ENCODE peak calls at places on chromosomes 2 and 18, in five cellular contexts. E, X, Z, J and O are unnamed samples.

GRCh38 chr18:62450546-62451395 is 72.1 kb upstream of the ZCCHC2 start:
- DNase-seq in E (peak), X (peak), Z (peak), J (no peak), O (peak)

GRCh38 chr2:14569294-14569693 is 63.2 kb upstream of the LRATD1 start:
- DNase-seq in E (no peak), X (peak), Z (no peak), J (no peak), O (no peak)

GRCh38 chr2:43890855-43891254 is 52.1 kb downstream of the ABCG8 start:
- DNase-seq in E (peak), X (peak), Z (peak), J (no peak), O (peak)

GRCh38 chr2:121187922-121188411 is 97.0 kb downstream of the TFCP2L1 start:
- DNase-seq in E (no peak), X (no peak), Z (no peak), J (no peak), O (no peak)

GRCh38 chr2:157414050-157414449 is 29.8 kb downstream of the CYTIP start:
- DNase-seq in E (no peak), X (no peak), Z (no peak), J (no peak), O (no peak)

GRCh38 chr2:144330951-144331651 is 188.8 kb downstream of the ZEB2 start:
- DNase-seq in E (peak), X (peak), Z (peak), J (no peak), O (no peak)

GRCh38 chr2:176284451-176285049 is 15.3 kb downstream of the MTX2 start:
- DNase-seq in E (no peak), X (no peak), Z (no peak), J (no peak), O (no peak)

GRCh38 chr2:207394812-207395534 is 134.8 kb upstream of the CREB1 start:
- DNase-seq in E (peak), X (peak), Z (peak), J (no peak), O (peak)

GRCh38 chr2:200188851-200189250 is 117.6 kb upstream of the SPATS2L start:
- DNase-seq in E (no peak), X (no peak), Z (no peak), J (no peak), O (no peak)

GRCh38 chr2:241344925-241345651 is 11.0 kb upstream of the FARP2 start:
- DNase-seq in E (peak), X (no peak), Z (no peak), J (no peak), O (no peak)

GRCh38 chr2:108640731-108641130 is 78.6 kb upstream of the RANBP2 start:
- DNase-seq in E (peak), X (peak), Z (peak), J (no peak), O (peak)

GRCh38 chr2:20624156-20624883 is 26.6 kb downstream of the HS1BP3 start:
- DNase-seq in E (no peak), X (no peak), Z (no peak), J (no peak), O (no peak)

GRCh38 chr2:135999899-136000298 is 14.5 kb upstream of the DARS1 start:
- DNase-seq in E (no peak), X (no peak), Z (no peak), J (no peak), O (no peak)

GRCh38 chr2:238141541-238142318 is 3.3 kb downstream of the KLHL30 start:
- DNase-seq in E (no peak), X (no peak), Z (no peak), J (no peak), O (no peak)

GRCh38 chr18:76657428-76657827 is 162.4 kb upstream of the ZNF516 start:
- DNase-seq in E (no peak), X (no peak), Z (no peak), J (no peak), O (peak)

GRCh38 chr2:239910851-239911629 is 114.1 kb downstream of the NDUFA10 start:
- DNase-seq in E (no peak), X (no peak), Z (no peak), J (no peak), O (no peak)

GRCh38 chr2:133680399-133681044 is 112.3 kb upstream of the NCKAP5 start:
- DNase-seq in E (no peak), X (no peak), Z (no peak), J (no peak), O (no peak)

GRCh38 chr2:170465241-170465640 is 249.9 kb upstream of the SP5 start:
- DNase-seq in E (no peak), X (peak), Z (peak), J (no peak), O (peak)

DNA sequence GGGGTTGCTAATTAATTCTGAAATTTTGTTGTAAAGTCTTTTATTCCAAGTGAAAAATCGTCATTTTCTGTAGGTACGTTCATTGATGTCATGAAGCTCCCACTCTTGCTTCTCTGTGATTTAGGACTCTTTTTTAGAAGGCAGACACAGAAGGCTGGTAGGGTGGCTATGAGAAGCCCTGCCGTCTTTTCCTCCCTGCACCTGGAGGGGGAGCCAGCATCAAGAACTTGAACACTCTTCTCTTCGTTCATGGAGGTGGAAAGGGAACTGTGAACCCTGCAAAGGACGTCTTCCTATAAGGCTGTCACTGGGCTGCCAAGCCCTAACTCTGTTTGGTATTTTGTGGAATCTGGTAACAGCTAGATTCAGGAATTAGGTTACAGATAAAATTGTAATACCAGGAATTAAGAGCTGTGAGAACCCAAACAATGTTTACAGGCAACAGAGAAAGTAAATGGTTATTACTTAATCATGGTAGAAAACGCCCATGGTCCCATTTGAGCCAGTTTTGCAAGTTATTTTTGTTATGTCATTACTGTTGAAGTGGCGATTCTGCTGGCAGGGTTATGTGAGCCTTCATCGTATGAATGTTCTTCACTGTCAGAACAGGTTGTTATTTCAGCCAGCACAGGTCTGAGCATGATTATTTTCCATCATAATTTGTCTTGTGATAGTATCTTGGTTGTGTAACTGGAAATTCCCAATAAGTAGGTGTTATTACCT is 112.2 kb downstream of the OSBPL6 start:
- DNase-seq in E (peak), X (peak), Z (peak), J (no peak), O (peak)
- TF ChIP-seq CTCF in E (peak), X (peak), Z (peak), J (peak), O (peak)

GRCh38 chr2:126887506-126887905 is 11.2 kb upstream of the TEX51 start:
- DNase-seq in E (no peak), X (no peak), Z (no peak), J (no peak), O (no peak)

GRCh38 chr2:126886201-126886905 is 12.3 kb upstream of the TEX51 start:
- DNase-seq in E (peak), X (peak), Z (peak), J (peak), O (peak)

GRCh38 chr2:126884861-126885481 is 13.7 kb upstream of the TEX51 start:
- DNase-seq in E (no peak), X (no peak), Z (no peak), J (no peak), O (no peak)

GRCh38 chr2:126886906-126887280 is 11.8 kb upstream of the TEX51 start:
- DNase-seq in E (no peak), X (no peak), Z (no peak), J (no peak), O (no peak)

DNA sequence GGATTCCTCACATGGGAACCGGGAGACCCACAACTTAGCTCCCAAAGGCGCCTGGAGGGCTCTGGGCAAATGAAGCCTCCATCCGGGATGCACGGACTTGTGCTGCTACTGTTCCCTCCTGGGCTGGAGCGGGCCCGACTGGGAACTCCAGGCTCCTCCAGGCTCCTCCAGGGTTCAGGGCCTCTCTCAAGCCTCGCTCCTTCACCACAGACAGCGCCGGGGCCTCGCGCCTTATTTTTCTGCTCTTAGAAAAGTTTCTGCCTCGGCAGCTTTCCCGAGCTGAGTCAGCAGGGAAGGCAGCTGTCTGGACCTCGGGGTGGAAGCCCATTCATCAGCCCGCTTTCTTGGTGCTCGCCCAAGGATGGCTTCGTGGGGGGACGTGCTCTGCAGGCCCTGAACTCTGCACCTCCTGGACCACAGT is 13.0 kb upstream of the TEX51 start:
- DNase-seq in E (peak), X (peak), Z (peak), J (no peak), O (peak)
- H3K4me3 ChIP-seq in E (no peak), X (no peak), Z (no peak), J (peak), O (no peak)

DNA sequence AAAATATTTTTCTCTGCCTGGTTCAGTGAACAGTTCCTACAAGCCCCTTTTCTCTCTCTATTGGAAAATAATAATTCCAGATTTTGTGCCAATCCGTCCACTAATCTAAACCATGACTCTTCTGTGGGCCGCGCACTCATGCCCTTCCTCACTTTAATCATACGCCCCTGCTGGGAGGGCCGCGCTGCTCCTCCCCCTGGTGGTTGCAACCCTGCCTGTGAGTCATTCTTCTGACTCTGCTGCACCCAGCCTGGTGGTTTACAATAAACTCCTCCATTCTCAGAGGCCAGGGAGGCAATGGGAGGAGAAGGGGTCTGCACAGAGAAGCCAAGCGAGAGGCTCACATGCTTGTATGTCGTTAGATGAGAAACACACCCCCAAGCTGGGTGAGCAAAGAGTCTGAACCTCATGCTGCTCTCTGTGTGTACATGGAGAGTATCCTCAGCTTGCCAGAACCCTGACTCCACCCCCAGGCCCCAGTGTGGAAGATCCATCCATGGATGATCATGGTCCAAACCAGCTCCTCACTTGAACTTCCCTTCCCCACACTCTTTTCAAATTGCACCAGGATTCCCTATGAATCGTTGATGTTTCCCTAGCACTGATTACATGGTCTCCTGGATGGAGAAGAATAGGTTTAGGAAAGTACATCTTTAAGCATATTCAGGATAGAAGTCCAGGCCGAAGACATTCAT is 228.9 kb downstream of the ANKRD30B start:
- DNase-seq in E (no peak), X (peak), Z (no peak), J (no peak), O (no peak)
- TF ChIP-seq CTCF in E (no peak), X (peak), Z (no peak), J (no peak), O (peak)

DNA sequence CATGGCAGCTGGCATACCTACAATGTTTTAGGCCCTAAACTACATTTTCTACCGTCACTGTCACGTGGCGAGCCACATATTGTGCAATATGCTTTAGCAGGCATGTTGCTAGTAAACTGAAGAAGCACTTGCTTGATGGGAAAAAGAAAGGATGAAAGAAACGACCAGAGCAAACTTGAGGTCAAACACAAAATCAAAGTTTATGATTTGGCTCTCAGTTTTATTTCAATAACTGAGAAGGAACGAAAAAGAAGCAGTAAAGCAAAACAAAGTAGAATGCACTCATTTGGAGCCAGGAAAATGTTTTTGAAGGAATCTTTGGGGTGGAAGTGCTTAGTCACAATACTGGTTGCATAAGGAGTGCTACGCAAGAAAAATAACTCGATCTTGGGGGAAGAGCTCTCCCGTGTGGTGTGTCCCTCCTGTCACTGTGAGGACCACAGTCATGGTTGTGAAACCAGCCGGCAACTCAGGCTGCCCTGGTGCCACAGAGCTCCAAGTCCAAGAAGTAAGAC is 349.8 kb downstream of the RBM43 start:
- DNase-seq in E (peak), X (peak), Z (peak), J (no peak), O (peak)
- H3K4me3 ChIP-seq in E (peak), X (no peak), Z (no peak), J (no peak), O (no peak)

GRCh38 chr18:54684786-54685185 is 93.7 kb downstream of the DYNAP start:
- DNase-seq in E (no peak), X (peak), Z (peak), J (no peak), O (peak)

GRCh38 chr18:54675076-54675475 is 84.0 kb downstream of the DYNAP start:
- DNase-seq in E (no peak), X (no peak), Z (no peak), J (no peak), O (no peak)

GRCh38 chr18:54679318-54680149 is 88.5 kb downstream of the DYNAP start:
- DNase-seq in E (peak), X (peak), Z (peak), J (no peak), O (peak)
- TF ChIP-seq CTCF in E (peak), X (peak), Z (peak), J (peak), O (peak)